ENCODE peak calls at places on chromosomes 4 and X, in four cellular contexts. One of them, this sample, is unnamed.

GRCh38 chr4:21726255-21726815 is 222.2 kb downstream of the KCNIP4 start:
- DNase-seq in AG08395: no peak
- DNase-seq in iPS DF 19.7: no peak
- DNase-seq in anterior cingulate cortex: no peak
- DNase-seq in this sample: no peak

GRCh38 chrX:13507893-13508292 is 61.5 kb upstream of the EGFL6 start:
- DNase-seq in AG08395: no peak
- DNase-seq in iPS DF 19.7: no peak
- DNase-seq in anterior cingulate cortex: no peak
- DNase-seq in this sample: no peak

GRCh38 chrX:119181491-119181890 is 53.9 kb upstream of the KIAA1210 start:
- DNase-seq in AG08395: no peak
- DNase-seq in iPS DF 19.7: peak; percentile 7
- DNase-seq in anterior cingulate cortex: no peak
- DNase-seq in this sample: no peak

GRCh38 chr4:33722800-33723511 is 2521.4 kb downstream of the ARAP2 start:
- DNase-seq in AG08395: peak; percentile 3
- DNase-seq in iPS DF 19.7: no peak
- DNase-seq in anterior cingulate cortex: no peak
- DNase-seq in this sample: no peak

GRCh38 chr4:24719615-24720014 is 75.8 kb upstream of the SOD3 start:
- DNase-seq in AG08395: no peak
- DNase-seq in iPS DF 19.7: no peak
- DNase-seq in anterior cingulate cortex: no peak
- DNase-seq in this sample: no peak

GRCh38 chr4:151407466-151408379 is 1.3 kb upstream of the FHIP1A start:
- DNase-seq in AG08395: peak; percentile 26
- DNase-seq in iPS DF 19.7: no peak
- DNase-seq in anterior cingulate cortex: no peak
- DNase-seq in this sample: peak; percentile 52

GRCh38 chr4:149980941-149981340 is 97.3 kb upstream of the DCLK2 start:
- DNase-seq in AG08395: peak; percentile 69
- DNase-seq in iPS DF 19.7: no peak
- DNase-seq in anterior cingulate cortex: no peak
- DNase-seq in this sample: peak; percentile 38

GRCh38 chrX:150536455-150537116 is 31.8 kb upstream of the MTM1 start:
- DNase-seq in AG08395: no peak
- DNase-seq in iPS DF 19.7: no peak
- DNase-seq in anterior cingulate cortex: no peak
- DNase-seq in this sample: no peak

GRCh38 chr4:113686950-113687718 is 74.4 kb downstream of the CAMK2D start:
- DNase-seq in AG08395: no peak
- DNase-seq in iPS DF 19.7: no peak
- DNase-seq in anterior cingulate cortex: no peak
- DNase-seq in this sample: no peak

GRCh38 chr4:107219681-107220080 is 183.6 kb upstream of the DKK2 start:
- DNase-seq in AG08395: no peak
- DNase-seq in iPS DF 19.7: no peak
- DNase-seq in anterior cingulate cortex: no peak
- DNase-seq in this sample: no peak

GRCh38 chr4:8580321-8581093 is at the start of gene GPR78:
- DNase-seq in AG08395: peak; percentile 69
- DNase-seq in iPS DF 19.7: peak; percentile 48
- DNase-seq in anterior cingulate cortex: no peak
- DNase-seq in this sample: peak; percentile 59

GRCh38 chr4:159169414-159169813 is 66.5 kb downstream of the RAPGEF2 start:
- DNase-seq in AG08395: no peak
- DNase-seq in iPS DF 19.7: no peak
- DNase-seq in anterior cingulate cortex: no peak
- DNase-seq in this sample: no peak

GRCh38 chrX:39749728-39750127 is 348.0 kb downstream of the BCOR start:
- DNase-seq in AG08395: no peak
- DNase-seq in iPS DF 19.7: no peak
- DNase-seq in anterior cingulate cortex: no peak
- DNase-seq in this sample: no peak

GRCh38 chr4:87851332-87851731 is 18.6 kb downstream of the MEPE start:
- DNase-seq in AG08395: no peak
- DNase-seq in iPS DF 19.7: no peak
- DNase-seq in anterior cingulate cortex: no peak
- DNase-seq in this sample: no peak

GRCh38 chr4:186759990-186760389 is 36.3 kb upstream of the FAT1 start:
- DNase-seq in AG08395: no peak
- DNase-seq in iPS DF 19.7: no peak
- DNase-seq in anterior cingulate cortex: no peak
- DNase-seq in this sample: no peak

GRCh38 chr4:186144596-186145569 is 40.4 kb downstream of the FAM149A start:
- DNase-seq in AG08395: peak; percentile 64
- DNase-seq in iPS DF 19.7: no peak
- DNase-seq in anterior cingulate cortex: peak; percentile 69
- DNase-seq in this sample: peak; percentile 25

GRCh38 chr4:56468097-56468422 is 643 bp downstream of the SRP72 start:
- DNase-seq in AG08395: no peak
- DNase-seq in iPS DF 19.7: no peak
- DNase-seq in anterior cingulate cortex: no peak
- DNase-seq in this sample: no peak

GRCh38 chrX:33324099-33324498 is 112.8 kb upstream of the DMD start:
- DNase-seq in AG08395: no peak
- DNase-seq in iPS DF 19.7: no peak
- DNase-seq in anterior cingulate cortex: no peak
- DNase-seq in this sample: no peak

GRCh38 chr4:119585771-119586170 is 42.8 kb downstream of the PDE5A start:
- DNase-seq in AG08395: no peak
- DNase-seq in iPS DF 19.7: no peak
- DNase-seq in anterior cingulate cortex: no peak
- DNase-seq in this sample: no peak

GRCh38 chr4:108004646-108005045 is 15.0 kb downstream of the HADH start:
- DNase-seq in AG08395: no peak
- DNase-seq in iPS DF 19.7: no peak
- DNase-seq in anterior cingulate cortex: no peak
- DNase-seq in this sample: no peak

GRCh38 chr4:109574443-109574850 is 14.4 kb downstream of the MCUB start:
- DNase-seq in AG08395: no peak
- DNase-seq in iPS DF 19.7: no peak
- DNase-seq in anterior cingulate cortex: no peak
- DNase-seq in this sample: no peak

GRCh38 chr4:7276538-7276937 is 84.2 kb downstream of the SORCS2 start:
- DNase-seq in AG08395: no peak
- DNase-seq in iPS DF 19.7: no peak
- DNase-seq in anterior cingulate cortex: no peak
- DNase-seq in this sample: no peak

GRCh38 chrX:147550217-147550616 is 361.5 kb upstream of the FMR1 start:
- DNase-seq in AG08395: no peak
- DNase-seq in iPS DF 19.7: no peak
- DNase-seq in anterior cingulate cortex: no peak
- DNase-seq in this sample: no peak

GRCh38 chr4:100314057-100314456 is 123.8 kb upstream of the DDIT4L start:
- DNase-seq in AG08395: no peak
- DNase-seq in iPS DF 19.7: no peak
- DNase-seq in anterior cingulate cortex: no peak
- DNase-seq in this sample: no peak

GRCh38 chr4:80921441-80921840 is 109.1 kb upstream of the BMP3 start:
- DNase-seq in AG08395: no peak
- DNase-seq in iPS DF 19.7: no peak
- DNase-seq in anterior cingulate cortex: no peak
- DNase-seq in this sample: no peak

GRCh38 chrX:112235547-112235946 is 153.0 kb upstream of the TRPC5 start:
- DNase-seq in AG08395: no peak
- DNase-seq in iPS DF 19.7: no peak
- DNase-seq in anterior cingulate cortex: no peak
- DNase-seq in this sample: no peak

GRCh38 chrX:21661316-21661715 is 3.2 kb upstream of the KLHL34 start:
- DNase-seq in AG08395: no peak
- DNase-seq in iPS DF 19.7: no peak
- DNase-seq in anterior cingulate cortex: no peak
- DNase-seq in this sample: no peak

GRCh38 chrX:95346854-95347253 is 1337.8 kb upstream of the DIAPH2 start:
- DNase-seq in AG08395: no peak
- DNase-seq in iPS DF 19.7: no peak
- DNase-seq in anterior cingulate cortex: no peak
- DNase-seq in this sample: no peak

GRCh38 chr4:70778888-70779422 is 57.2 kb downstream of the RUFY3 start:
- DNase-seq in AG08395: no peak
- DNase-seq in iPS DF 19.7: no peak
- DNase-seq in anterior cingulate cortex: no peak
- DNase-seq in this sample: no peak

GRCh38 chrX:129737921-129738320 is 858 bp upstream of the XPNPEP2 start:
- DNase-seq in AG08395: peak; percentile 63
- DNase-seq in iPS DF 19.7: no peak
- DNase-seq in anterior cingulate cortex: no peak
- DNase-seq in this sample: no peak

GRCh38 chrX:31314921-31315320 is 243.1 kb upstream of the FTHL17 start:
- DNase-seq in AG08395: no peak
- DNase-seq in iPS DF 19.7: no peak
- DNase-seq in anterior cingulate cortex: no peak
- DNase-seq in this sample: no peak